ENCODE peak calls at places on chromosomes 2 and 18, in seven cellular contexts. One of them, this sample, is unnamed.

GRCh38 chr2:58206785-58207184 is 34.3 kb downstream of the FANCL start:
- DNase-seq in fibroblast of mammary gland: no peak
- DNase-seq in A673: no peak
- DNase-seq in suprapubic skin: no peak
- DNase-seq in mucosa of descending colon: no peak
- DNase-seq in esophagus squamous epithelium: no peak
- DNase-seq in ovary: no peak
- DNase-seq in this sample: no peak

GRCh38 chr18:33404244-33404873 is 36.2 kb downstream of the CCDC178 start:
- DNase-seq in A673: no peak
- DNase-seq in suprapubic skin: no peak
- DNase-seq in esophagus squamous epithelium: no peak
- DNase-seq in ovary: no peak
- DNase-seq in fibroblast of mammary gland: no peak
- DNase-seq in mucosa of descending colon: no peak
- DNase-seq in this sample: no peak

GRCh38 chr18:10499230-10499629 is 26.6 kb upstream of the NAPG start:
- DNase-seq in ovary: no peak
- DNase-seq in mucosa of descending colon: no peak
- DNase-seq in esophagus squamous epithelium: no peak
- DNase-seq in A673: no peak
- DNase-seq in suprapubic skin: no peak
- DNase-seq in fibroblast of mammary gland: peak
- DNase-seq in this sample: no peak

GRCh38 chr2:63059434-63060078 is 8.9 kb downstream of the OTX1 start:
- DNase-seq in mucosa of descending colon: no peak
- DNase-seq in suprapubic skin: no peak
- DNase-seq in ovary: peak
- DNase-seq in fibroblast of mammary gland: no peak
- DNase-seq in esophagus squamous epithelium: no peak
- DNase-seq in A673: no peak
- DNase-seq in this sample: peak

GRCh38 chr2:70904371-70905216 is 31.1 kb upstream of the ATP6V1B1 start:
- DNase-seq in mucosa of descending colon: no peak
- DNase-seq in fibroblast of mammary gland: no peak
- DNase-seq in A673: no peak
- DNase-seq in esophagus squamous epithelium: no peak
- DNase-seq in suprapubic skin: no peak
- DNase-seq in ovary: no peak
- DNase-seq in this sample: peak

GRCh38 chr2:82344670-82345069 is 2040.1 kb upstream of the LRRTM1 start:
- DNase-seq in esophagus squamous epithelium: no peak
- DNase-seq in fibroblast of mammary gland: no peak
- DNase-seq in A673: no peak
- DNase-seq in ovary: no peak
- DNase-seq in suprapubic skin: no peak
- DNase-seq in mucosa of descending colon: peak
- DNase-seq in this sample: no peak

GRCh38 chr2:124112966-124113365 is 87.9 kb downstream of the CNTNAP5 start:
- DNase-seq in mucosa of descending colon: no peak
- DNase-seq in ovary: no peak
- DNase-seq in esophagus squamous epithelium: no peak
- DNase-seq in A673: no peak
- DNase-seq in fibroblast of mammary gland: peak
- DNase-seq in suprapubic skin: no peak
- DNase-seq in this sample: no peak

GRCh38 chr18:66724664-66725356 is 120.9 kb upstream of the CDH19 start:
- DNase-seq in esophagus squamous epithelium: no peak
- DNase-seq in suprapubic skin: no peak
- DNase-seq in ovary: no peak
- DNase-seq in fibroblast of mammary gland: peak
- DNase-seq in mucosa of descending colon: peak
- DNase-seq in A673: no peak
- DNase-seq in this sample: no peak

GRCh38 chr2:235940330-235940729 is 227.9 kb downstream of the GBX2 start:
- DNase-seq in mucosa of descending colon: peak
- DNase-seq in fibroblast of mammary gland: peak
- DNase-seq in ovary: peak
- DNase-seq in esophagus squamous epithelium: no peak
- DNase-seq in A673: no peak
- DNase-seq in suprapubic skin: peak
- DNase-seq in this sample: no peak

GRCh38 chr18:9642799-9643445 is 28.6 kb upstream of the PPP4R1 start:
- DNase-seq in suprapubic skin: no peak
- DNase-seq in fibroblast of mammary gland: no peak
- DNase-seq in ovary: no peak
- DNase-seq in mucosa of descending colon: no peak
- DNase-seq in A673: peak
- DNase-seq in esophagus squamous epithelium: no peak
- DNase-seq in this sample: no peak

GRCh38 chr2:118907759-118908158 is 34.2 kb upstream of the MARCO start:
- DNase-seq in ovary: no peak
- DNase-seq in esophagus squamous epithelium: no peak
- DNase-seq in fibroblast of mammary gland: no peak
- DNase-seq in suprapubic skin: no peak
- DNase-seq in A673: no peak
- DNase-seq in mucosa of descending colon: no peak
- DNase-seq in this sample: no peak

GRCh38 chr18:76131738-76132137 is 363.3 kb downstream of the ZNF516 start:
- DNase-seq in A673: no peak
- DNase-seq in esophagus squamous epithelium: no peak
- DNase-seq in mucosa of descending colon: no peak
- DNase-seq in fibroblast of mammary gland: peak
- DNase-seq in suprapubic skin: no peak
- DNase-seq in ovary: no peak
- DNase-seq in this sample: no peak

GRCh38 chr2:134231296-134231964 is 22.4 kb upstream of the MGAT5 start:
- DNase-seq in suprapubic skin: no peak
- DNase-seq in esophagus squamous epithelium: no peak
- DNase-seq in fibroblast of mammary gland: no peak
- DNase-seq in mucosa of descending colon: no peak
- DNase-seq in A673: peak
- DNase-seq in ovary: no peak
- DNase-seq in this sample: no peak

GRCh38 chr2:150520887-150521664 is 33.6 kb upstream of the RND3 start:
- DNase-seq in suprapubic skin: no peak
- DNase-seq in fibroblast of mammary gland: peak
- DNase-seq in ovary: no peak
- DNase-seq in mucosa of descending colon: no peak
- DNase-seq in A673: no peak
- DNase-seq in esophagus squamous epithelium: no peak
- DNase-seq in this sample: no peak

GRCh38 chr18:13447621-13448020 is 229.1 kb downstream of the LDLRAD4 start:
- DNase-seq in esophagus squamous epithelium: no peak
- DNase-seq in fibroblast of mammary gland: peak
- DNase-seq in suprapubic skin: no peak
- DNase-seq in A673: peak
- DNase-seq in ovary: no peak
- DNase-seq in mucosa of descending colon: no peak
- DNase-seq in this sample: no peak

GRCh38 chr2:95390272-95390880 is 12.1 kb upstream of the FAHD2A start:
- DNase-seq in ovary: no peak
- DNase-seq in esophagus squamous epithelium: no peak
- DNase-seq in A673: no peak
- DNase-seq in fibroblast of mammary gland: no peak
- DNase-seq in suprapubic skin: no peak
- DNase-seq in mucosa of descending colon: peak
- DNase-seq in this sample: no peak

GRCh38 chr2:233912799-233913423 is 4.3 kb upstream of the TRPM8 start:
- DNase-seq in mucosa of descending colon: peak
- DNase-seq in ovary: no peak
- DNase-seq in fibroblast of mammary gland: peak
- DNase-seq in suprapubic skin: no peak
- DNase-seq in esophagus squamous epithelium: no peak
- DNase-seq in A673: peak
- DNase-seq in this sample: no peak

GRCh38 chr2:226618544-226618874 is 181.1 kb downstream of the IRS1 start:
- DNase-seq in esophagus squamous epithelium: no peak
- DNase-seq in A673: no peak
- DNase-seq in fibroblast of mammary gland: no peak
- DNase-seq in suprapubic skin: no peak
- DNase-seq in mucosa of descending colon: no peak
- DNase-seq in ovary: no peak
- DNase-seq in this sample: no peak

GRCh38 chr2:152098033-152098797 is 629 bp downstream of the CACNB4 start:
- DNase-seq in fibroblast of mammary gland: peak
- DNase-seq in esophagus squamous epithelium: no peak
- DNase-seq in mucosa of descending colon: peak
- DNase-seq in suprapubic skin: peak
- DNase-seq in ovary: peak
- DNase-seq in A673: peak
- DNase-seq in this sample: peak

GRCh38 chr18:47899107-47899840 is 31.2 kb downstream of the SMAD2 start:
- DNase-seq in A673: peak
- DNase-seq in suprapubic skin: no peak
- DNase-seq in ovary: no peak
- DNase-seq in fibroblast of mammary gland: no peak
- DNase-seq in esophagus squamous epithelium: no peak
- DNase-seq in mucosa of descending colon: no peak
- DNase-seq in this sample: no peak
- TF ChIP-seq CTCF in A673: no peak
- TF ChIP-seq CTCF in suprapubic skin: no peak
- TF ChIP-seq CTCF in ovary: no peak
- TF ChIP-seq CTCF in fibroblast of mammary gland: no peak
- TF ChIP-seq CTCF in esophagus squamous epithelium: no peak
- TF ChIP-seq CTCF in mucosa of descending colon: no peak
- TF ChIP-seq CTCF in this sample: no peak

GRCh38 chr18:78875998-78876650 is 103.5 kb upstream of the SALL3 start:
- DNase-seq in suprapubic skin: peak
- DNase-seq in A673: no peak
- DNase-seq in mucosa of descending colon: no peak
- DNase-seq in esophagus squamous epithelium: no peak
- DNase-seq in fibroblast of mammary gland: no peak
- DNase-seq in ovary: no peak
- DNase-seq in this sample: no peak

GRCh38 chr18:78876868-78877267 is 102.8 kb upstream of the SALL3 start:
- DNase-seq in fibroblast of mammary gland: no peak
- DNase-seq in mucosa of descending colon: no peak
- DNase-seq in esophagus squamous epithelium: no peak
- DNase-seq in suprapubic skin: peak
- DNase-seq in A673: no peak
- DNase-seq in ovary: no peak
- DNase-seq in this sample: no peak

GRCh38 chr18:78873916-78874505 is 105.6 kb upstream of the SALL3 start:
- DNase-seq in A673: no peak
- DNase-seq in ovary: no peak
- DNase-seq in esophagus squamous epithelium: no peak
- DNase-seq in mucosa of descending colon: no peak
- DNase-seq in fibroblast of mammary gland: no peak
- DNase-seq in suprapubic skin: no peak
- DNase-seq in this sample: no peak

GRCh38 chr18:78878335-78878734 is 101.3 kb upstream of the SALL3 start:
- DNase-seq in mucosa of descending colon: no peak
- DNase-seq in A673: no peak
- DNase-seq in fibroblast of mammary gland: no peak
- DNase-seq in esophagus squamous epithelium: no peak
- DNase-seq in suprapubic skin: peak
- DNase-seq in ovary: no peak
- DNase-seq in this sample: no peak

DNA sequence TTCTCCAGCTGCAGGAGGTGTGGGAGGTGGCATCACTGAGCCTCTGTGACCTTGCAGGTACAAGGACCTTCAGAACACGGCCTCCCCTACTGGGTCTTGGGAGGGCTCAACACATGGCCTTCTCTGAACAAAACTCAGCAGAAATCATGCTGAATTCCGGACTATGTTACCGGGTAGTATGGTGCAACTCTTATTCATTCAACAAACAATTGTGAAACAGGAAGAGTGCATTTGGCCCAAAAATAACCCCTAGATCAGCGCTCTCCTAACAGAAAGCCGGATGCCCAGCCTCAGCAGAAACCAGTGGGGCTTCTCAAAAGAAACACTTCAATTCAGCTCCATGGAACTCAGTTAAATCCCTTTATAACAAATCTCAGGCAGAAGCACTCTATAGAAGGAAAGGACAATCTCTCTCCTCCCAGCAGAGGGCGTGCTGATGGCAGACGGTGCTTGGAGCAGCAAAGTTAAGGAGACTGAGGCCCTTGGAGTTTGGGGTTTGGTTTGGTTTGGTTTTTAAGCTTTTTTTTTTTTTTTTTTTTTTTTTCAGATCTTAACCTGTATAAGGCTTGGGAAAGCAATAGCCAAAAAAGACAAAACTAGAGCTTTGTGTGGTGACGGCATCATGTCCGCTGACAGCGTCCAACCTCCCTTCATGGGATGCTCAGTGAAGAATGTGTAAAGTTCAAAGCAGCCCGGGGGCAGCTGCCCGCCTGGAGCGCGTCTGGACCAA is 104.2 kb upstream of the SALL3 start:
- DNase-seq in A673: peak
- DNase-seq in ovary: no peak
- DNase-seq in suprapubic skin: peak
- DNase-seq in esophagus squamous epithelium: no peak
- DNase-seq in fibroblast of mammary gland: peak
- DNase-seq in mucosa of descending colon: peak
- DNase-seq in this sample: peak
- TF ChIP-seq CTCF in A673: peak
- TF ChIP-seq CTCF in ovary: no peak
- TF ChIP-seq CTCF in suprapubic skin: peak
- TF ChIP-seq CTCF in esophagus squamous epithelium: peak
- TF ChIP-seq CTCF in fibroblast of mammary gland: peak
- TF ChIP-seq CTCF in mucosa of descending colon: peak
- TF ChIP-seq CTCF in this sample: peak

GRCh38 chr2:230924470-230925341 is at the start of gene GPR55:
- DNase-seq in suprapubic skin: peak
- DNase-seq in A673: no peak
- DNase-seq in fibroblast of mammary gland: no peak
- DNase-seq in esophagus squamous epithelium: no peak
- DNase-seq in ovary: peak
- DNase-seq in mucosa of descending colon: peak
- DNase-seq in this sample: peak
- TF ChIP-seq CTCF in suprapubic skin: no peak
- TF ChIP-seq CTCF in A673: peak
- TF ChIP-seq CTCF in fibroblast of mammary gland: no peak
- TF ChIP-seq CTCF in esophagus squamous epithelium: no peak
- TF ChIP-seq CTCF in ovary: no peak
- TF ChIP-seq CTCF in mucosa of descending colon: no peak
- TF ChIP-seq CTCF in this sample: peak

GRCh38 chr2:67213270-67213670 is 183.9 kb upstream of the ETAA1 start:
- DNase-seq in esophagus squamous epithelium: no peak
- DNase-seq in suprapubic skin: no peak
- DNase-seq in A673: no peak
- DNase-seq in fibroblast of mammary gland: no peak
- DNase-seq in mucosa of descending colon: no peak
- DNase-seq in ovary: no peak
- DNase-seq in this sample: no peak

GRCh38 chr2:67209107-67209506 is 188.0 kb upstream of the ETAA1 start:
- DNase-seq in fibroblast of mammary gland: no peak
- DNase-seq in suprapubic skin: no peak
- DNase-seq in esophagus squamous epithelium: no peak
- DNase-seq in A673: peak
- DNase-seq in mucosa of descending colon: no peak
- DNase-seq in ovary: no peak
- DNase-seq in this sample: no peak

GRCh38 chr2:67213677-67214402 is 183.3 kb upstream of the ETAA1 start:
- DNase-seq in ovary: no peak
- DNase-seq in fibroblast of mammary gland: no peak
- DNase-seq in A673: no peak
- DNase-seq in mucosa of descending colon: no peak
- DNase-seq in suprapubic skin: no peak
- DNase-seq in esophagus squamous epithelium: no peak
- DNase-seq in this sample: no peak

GRCh38 chr2:67214585-67215184 is 182.4 kb upstream of the ETAA1 start:
- DNase-seq in A673: peak
- DNase-seq in fibroblast of mammary gland: no peak
- DNase-seq in ovary: no peak
- DNase-seq in suprapubic skin: no peak
- DNase-seq in esophagus squamous epithelium: no peak
- DNase-seq in mucosa of descending colon: no peak
- DNase-seq in this sample: no peak

GRCh38 chr2:67210430-67210829 is 186.7 kb upstream of the ETAA1 start:
- DNase-seq in fibroblast of mammary gland: no peak
- DNase-seq in mucosa of descending colon: no peak
- DNase-seq in ovary: no peak
- DNase-seq in esophagus squamous epithelium: no peak
- DNase-seq in A673: peak
- DNase-seq in suprapubic skin: no peak
- DNase-seq in this sample: no peak
- TF ChIP-seq CTCF in fibroblast of mammary gland: no peak
- TF ChIP-seq CTCF in mucosa of descending colon: no peak
- TF ChIP-seq CTCF in ovary: no peak
- TF ChIP-seq CTCF in esophagus squamous epithelium: no peak
- TF ChIP-seq CTCF in A673: peak
- TF ChIP-seq CTCF in suprapubic skin: no peak
- TF ChIP-seq CTCF in this sample: no peak